ENCODE peak calls at places on chromosomes 4 and X, in five cellular contexts. J, E, W, O and V are unnamed samples. For H3K9me3, the result is how much of the 10 kb centered on the place peaks cover.

GRCh38 chr4:143381171-143382118 is 44.8 kb downstream of the GAB1 start:
- DNase-seq in W (peak), E (peak), O (peak), J (no peak), V (peak)

GRCh38 chr4:112813790-112814189 is 176.8 kb downstream of the LARP7 start:
- DNase-seq in O (no peak), J (no peak), W (no peak), E (no peak), V (no peak)

GRCh38 chr4:140861359-140862181 is 105.4 kb upstream of the TBC1D9 start:
- DNase-seq in J (peak), W (peak), E (no peak), O (no peak), V (no peak)

GRCh38 chr4:55124337-55125076 is 888 bp downstream of the KDR start:
- DNase-seq in E (peak), O (peak), J (no peak), W (no peak), V (no peak)

GRCh38 chr4:168765726-168766125 is 244.3 kb downstream of the CBR4 start:
- DNase-seq in O (peak), J (no peak), E (no peak), W (no peak), V (no peak)

GRCh38 chr4:185912779-185913178 is 100.8 kb upstream of the SORBS2 start:
- DNase-seq in J (no peak), O (no peak), E (no peak), W (no peak), V (no peak)

GRCh38 chrX:40402771-40403533 is 177.8 kb upstream of the ATP6AP2 start:
- DNase-seq in O (no peak), W (peak), J (no peak), E (peak), V (peak)

GRCh38 chr4:138663883-138664282 is 351.7 kb upstream of the NOCT start:
- DNase-seq in E (no peak), J (no peak), W (no peak), O (no peak), V (no peak)

GRCh38 chr4:81631958-81632439 is 160.3 kb upstream of the RASGEF1B start:
- DNase-seq in E (no peak), W (no peak), O (no peak), J (no peak), V (no peak)

GRCh38 chr4:26931451-26931850 is 70.8 kb downstream of the STIM2 start:
- DNase-seq in J (no peak), W (no peak), E (no peak), O (no peak), V (no peak)

GRCh38 chr4:107069049-107069448 is 32.9 kb upstream of the DKK2 start:
- DNase-seq in E (no peak), W (no peak), O (no peak), J (no peak), V (no peak)

GRCh38 chrX:153635788-153636668 is 11.0 kb upstream of the DUSP9 start:
- DNase-seq in J (no peak), W (no peak), E (peak), O (no peak), V (peak)

GRCh38 chr4:107579099-107579498 is 140.9 kb downstream of the PAPSS1 start:
- DNase-seq in E (no peak), O (no peak), J (no peak), W (no peak), V (no peak)

GRCh38 chr4:87326460-87326859 is 3.8 kb upstream of the HSD17B13 start:
- DNase-seq in J (no peak), W (no peak), E (no peak), O (no peak), V (no peak)

GRCh38 chr4:151753056-151753455 is 7.8 kb downstream of the GATB start:
- DNase-seq in O (no peak), E (no peak), W (no peak), J (no peak), V (no peak)

GRCh38 chr4:4969298-4969697 is 50.0 kb downstream of the CYTL1 start:
- DNase-seq in O (peak), J (no peak), W (peak), E (peak), V (peak)

GRCh38 chr4:4971796-4972195 is 47.5 kb downstream of the CYTL1 start:
- DNase-seq in E (no peak), W (no peak), O (no peak), J (no peak), V (no peak)

GRCh38 chr4:4974727-4975126 is 44.5 kb downstream of the CYTL1 start:
- DNase-seq in W (no peak), J (no peak), E (no peak), O (no peak), V (no peak)
- H3K9me3 ChIP-seq in W (under half), J (under half), E (under half), O (under half), V (under half)

DNA sequence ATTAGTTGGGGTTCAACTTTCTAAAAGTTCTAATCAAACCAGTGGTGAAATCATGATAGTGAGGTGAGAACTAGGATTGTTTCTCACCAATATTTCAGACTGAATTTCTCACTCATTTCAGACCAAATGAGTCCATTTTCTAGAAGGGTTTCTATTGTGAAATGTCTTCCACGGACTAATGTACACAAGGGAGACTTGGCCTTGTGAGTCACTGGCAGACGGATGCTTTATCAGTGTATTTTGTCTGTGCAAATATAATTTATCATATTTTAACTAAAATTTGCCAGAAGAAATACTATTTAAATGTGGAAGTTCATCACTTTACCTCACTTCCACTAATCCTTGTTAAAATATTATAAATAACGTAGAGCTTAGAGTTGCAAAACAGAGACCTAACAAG is 506.1 kb upstream of the FAM241A start:
- DNase-seq in W (peak), O (no peak), E (no peak), J (no peak), V (no peak)
- H3K27ac ChIP-seq in W (no peak), O (no peak), E (no peak), J (no peak), V (no peak)

DNA sequence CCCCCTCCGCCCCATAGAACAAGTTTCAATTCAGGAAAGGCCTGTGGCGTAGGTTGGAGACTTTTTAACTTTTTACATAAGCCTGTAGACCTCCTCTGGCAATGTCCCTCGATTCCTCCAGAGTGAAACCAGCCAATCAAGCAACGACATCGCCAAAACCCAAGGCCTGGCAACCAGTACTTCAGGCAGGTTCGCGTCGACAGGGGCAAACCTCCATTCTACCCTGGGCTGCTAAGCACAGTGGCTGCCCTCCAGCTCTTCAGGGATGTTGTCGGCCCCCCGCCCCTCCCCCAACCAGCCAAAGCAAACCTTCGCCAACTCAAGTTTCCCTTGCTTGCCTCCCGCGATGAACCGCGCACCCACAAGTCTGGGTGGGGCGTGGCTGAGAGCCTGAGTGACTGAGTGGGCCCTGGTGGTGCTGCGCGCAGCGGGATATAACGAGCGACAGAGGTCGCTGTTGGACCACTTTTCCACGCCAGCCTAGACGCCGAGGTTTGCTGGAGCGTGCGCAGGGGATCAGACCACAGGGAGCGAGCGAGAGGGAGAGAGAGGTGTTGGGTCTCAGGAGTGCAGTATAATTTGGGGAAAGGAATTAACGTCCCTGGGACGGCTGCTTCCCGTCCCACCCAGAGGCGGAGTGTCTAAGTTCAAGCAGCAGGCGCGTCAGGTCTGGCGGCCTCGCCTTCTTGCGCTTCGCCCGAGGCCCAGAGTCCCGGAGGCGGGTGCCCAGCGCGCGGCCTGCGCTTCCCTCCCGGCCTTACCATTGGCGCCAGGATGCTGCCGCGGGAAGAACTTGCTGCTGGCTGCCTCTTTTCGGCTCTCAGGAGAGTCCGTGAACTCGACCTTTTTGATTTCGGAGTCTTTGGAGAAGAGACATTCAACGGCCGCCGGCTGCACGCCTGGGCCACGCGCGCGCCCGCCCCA is 9.0 kb upstream of the PITX2 start:
- DNase-seq in J (no peak), E (peak), O (peak), W (peak), V (peak)
- H3K9me3 ChIP-seq in J (under half), E (under half), O (under half), W (under half), V (under half)

DNA sequence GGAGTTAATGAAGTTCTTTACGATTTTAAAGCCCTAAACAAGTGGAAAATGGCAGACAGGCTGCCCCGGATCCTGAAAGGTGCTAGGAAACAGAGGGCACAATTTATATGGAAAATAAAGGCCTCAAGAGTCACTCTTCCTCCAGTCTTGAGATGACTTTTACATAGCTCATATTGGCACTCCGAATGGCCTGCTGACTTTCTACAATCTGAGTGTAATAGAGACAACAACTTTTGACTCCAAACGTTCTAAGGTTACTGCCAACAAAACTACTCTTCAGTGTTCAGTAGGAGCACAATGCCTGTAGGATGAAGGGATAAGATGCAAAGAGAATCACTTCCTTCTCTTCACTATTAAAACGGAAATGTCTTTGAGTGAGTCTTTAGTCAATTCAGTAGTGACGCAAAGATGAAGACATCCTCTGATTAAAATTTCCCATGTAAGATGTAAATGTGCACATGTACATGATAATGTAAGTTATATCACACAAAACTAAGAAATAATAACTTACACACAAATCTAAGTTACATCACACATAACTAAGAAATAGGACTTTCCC is 40.5 kb downstream of the VEGFC start:
- DNase-seq in J (no peak), E (no peak), O (no peak), W (no peak), V (no peak)
- H3K27ac ChIP-seq in J (no peak), E (peak), O (no peak), W (no peak), V (no peak)

DNA sequence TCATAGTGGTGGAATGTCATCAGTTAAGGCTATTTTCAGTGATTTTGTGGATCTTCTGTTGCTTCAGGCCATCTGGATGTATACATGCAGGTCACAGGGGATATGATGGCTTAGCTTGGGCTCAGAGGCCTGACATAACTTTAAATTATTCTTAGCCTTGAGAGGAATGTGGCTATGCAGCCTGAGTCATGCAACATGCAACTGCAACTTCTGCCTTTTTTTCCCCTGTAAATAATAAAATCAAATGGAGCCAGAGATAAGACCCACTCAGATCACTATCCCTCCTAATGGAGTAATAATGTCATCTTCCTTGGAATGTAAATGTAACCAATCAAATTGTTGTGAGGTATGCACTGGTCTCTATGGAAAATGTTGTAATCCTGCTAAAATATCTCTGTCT is 54.8 kb downstream of the MAGEB17 start:
- DNase-seq in J (no peak), O (no peak), E (no peak), W (no peak), V (no peak)
- H3K9me3 ChIP-seq in J (under half), O (under half), E (under half), W (under half), V (under half)

DNA sequence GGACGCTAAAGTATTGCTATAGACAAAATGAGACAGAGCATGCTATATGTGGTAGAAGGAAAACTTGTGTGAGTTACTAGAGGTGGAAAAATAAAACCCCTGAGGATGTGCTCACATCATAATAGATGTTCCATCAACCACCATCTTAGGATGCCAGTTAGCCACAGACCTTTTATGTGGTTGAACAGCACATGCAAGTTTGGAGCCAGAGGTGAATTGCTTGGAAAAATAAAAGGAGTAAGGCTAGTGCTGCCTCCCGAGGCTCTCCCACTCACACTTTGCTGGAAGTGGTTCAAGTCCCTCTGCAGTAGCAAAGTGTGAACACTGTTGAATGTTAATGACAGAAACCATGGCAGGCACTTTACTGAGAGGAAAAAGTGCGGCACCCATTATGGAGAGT is 39.4 kb upstream of the PPARGC1A start:
- DNase-seq in E (no peak), O (no peak), J (no peak), W (no peak), V (no peak)
- H3K27ac ChIP-seq in E (peak), O (peak), J (no peak), W (no peak), V (no peak)

GRCh38 chrX:151870603-151871002 is 42.1 kb upstream of the MAGEA4 start:
- DNase-seq in E (no peak), W (peak), O (no peak), J (no peak), V (no peak)
- H3K9me3 ChIP-seq in E (under half), W (under half), O (under half), J (under half), V (under half)

DNA sequence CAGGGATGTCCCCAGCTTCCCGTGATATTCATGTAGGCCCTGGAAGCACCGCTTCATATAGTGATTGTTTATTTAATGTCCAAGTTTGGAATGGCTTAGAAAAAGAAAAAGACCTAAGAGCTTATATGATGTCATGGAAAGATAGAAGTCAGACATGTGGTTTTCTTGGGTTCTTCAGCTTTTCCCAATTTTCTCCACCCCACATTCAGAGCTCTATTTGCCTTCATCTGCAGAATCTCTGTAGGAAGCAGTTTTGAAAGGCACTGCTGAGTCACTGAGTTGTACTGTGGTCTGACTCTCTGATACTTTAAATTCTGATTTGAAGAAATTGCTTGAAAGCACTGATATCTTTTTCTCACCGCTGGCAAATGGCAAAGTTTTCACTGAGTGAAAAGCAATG is 120.6 kb upstream of the EDNRA start:
- DNase-seq in O (no peak), E (no peak), J (no peak), W (no peak), V (no peak)
- H3K27ac ChIP-seq in O (peak), E (no peak), J (no peak), W (no peak), V (no peak)

DNA sequence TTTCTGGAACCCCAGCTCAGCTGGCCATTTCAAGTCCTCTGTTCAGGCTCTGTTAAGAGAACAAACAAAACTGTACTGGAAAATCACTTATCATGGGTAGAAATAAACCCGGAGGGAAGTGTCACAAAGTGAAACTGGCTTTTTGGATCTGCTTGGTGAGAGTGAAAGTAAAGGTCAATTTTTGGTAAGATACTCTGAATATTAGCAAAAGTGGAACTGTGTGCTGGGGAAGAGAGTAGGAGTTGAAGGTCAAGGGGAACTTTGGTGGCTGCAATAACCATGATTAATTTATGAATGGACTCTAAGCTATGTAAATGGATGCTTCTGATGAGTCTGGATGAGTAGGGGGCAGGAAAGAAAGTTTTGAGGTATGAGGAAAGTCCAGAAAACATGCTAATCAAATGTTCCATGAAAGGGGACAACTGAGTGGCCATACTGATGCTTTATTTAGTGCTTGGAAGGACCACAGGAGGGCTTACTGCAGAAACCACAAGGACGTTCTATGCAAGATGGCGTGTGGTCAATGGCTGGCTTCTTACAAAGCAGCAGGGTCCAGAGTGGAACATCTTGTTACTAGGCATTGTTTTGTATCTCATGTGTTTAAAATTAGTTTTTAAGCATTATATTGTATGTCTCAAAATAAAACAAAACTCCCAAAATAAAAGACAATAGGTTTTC is 36.8 kb upstream of the TNIP3 start:
- DNase-seq in W (no peak), J (no peak), E (no peak), O (no peak), V (no peak)
- H3K9me3 ChIP-seq in W (under half), J (under half), E (under half), O (under half), V (under half)

GRCh38 chr4:41613782-41614181 is 75.8 kb downstream of the LIMCH1 start:
- DNase-seq in W (no peak), E (no peak), J (no peak), O (no peak), V (no peak)
- H3K27ac ChIP-seq in W (no peak), E (no peak), J (no peak), O (peak), V (no peak)